ENCODE peak calls at places on chromosomes 16 and 17, in five cellular contexts. P is stimulated activated CD4-positive, alpha-beta T cell treated with anti-CD3 and anti-CD28 coated beads, Interleukin-2, amount 100 ng/mL, for 24 hours; J is RWPE2; D is SW 1271; W is iPS-NIHi11. B is an unnamed sample.

GRCh38 chr17:41518789-41519449 is at the start of gene KRT15:
- DNase-seq in D (peak; percentile 6), P (no peak), W (no peak), J (no peak), B (no peak)

GRCh38 chr17:4565209-4566141 is 5.1 kb upstream of the GGT6 start:
- DNase-seq in D (peak; percentile 81), W (peak; percentile 80), P (peak; percentile 57), J (peak; percentile 69), B (peak; percentile 85)

GRCh38 chr17:38748329-38749221 is at the start of gene PCGF2:
- DNase-seq in D (peak; percentile 84), W (peak; percentile 67), J (peak; percentile 94), P (no peak), B (peak; percentile 98)

GRCh38 chr17:70137451-70138230 is 31.7 kb upstream of the KCNJ2 start:
- DNase-seq in P (peak; percentile 19), J (no peak), W (no peak), D (no peak), B (peak; percentile 61)

GRCh38 chr17:42112552-42113176 is at the start of gene DHX58:
- DNase-seq in P (peak; percentile 78), J (no peak), W (peak; percentile 26), D (peak; percentile 88), B (no peak)

GRCh38 chr16:2820836-2821482 is 3.9 kb downstream of the PRSS21 start:
- DNase-seq in J (no peak), P (no peak), W (no peak), D (no peak), B (no peak)

GRCh38 chr16:57335361-57335760 is 23.2 kb upstream of the CCL22 start:
- DNase-seq in J (no peak), P (no peak), D (no peak), W (no peak), B (peak; percentile 12)

GRCh38 chr17:8857919-8858318 is 9.6 kb downstream of the PIK3R6 start:
- DNase-seq in P (no peak), J (no peak), W (no peak), D (peak; percentile 9), B (peak; percentile 68)

GRCh38 chr17:38415250-38416194 is 12.7 kb upstream of the ARHGAP23 start:
- DNase-seq in D (no peak), J (no peak), P (no peak), W (peak; percentile 66), B (peak; percentile 92)

GRCh38 chr16:70735141-70735979 is 49.5 kb upstream of the MTSS2 start:
- DNase-seq in P (no peak), J (no peak), W (no peak), D (no peak), B (no peak)

GRCh38 chr17:49515196-49515770 is 20.2 kb downstream of the NGFR start:
- DNase-seq in W (peak; percentile 89), P (no peak), D (peak; percentile 48), J (no peak), B (peak; percentile 99)

GRCh38 chr17:49834118-49834743 is 13.6 kb downstream of the TAC4 start:
- DNase-seq in P (no peak), D (no peak), W (no peak), J (no peak), B (no peak)

GRCh38 chr17:1037238-1037879 is 40.4 kb downstream of the TIMM22 start:
- DNase-seq in P (no peak), D (no peak), J (no peak), W (no peak), B (no peak)

GRCh38 chr16:57196276-57196675 is 10.1 kb downstream of the RSPRY1 start:
- DNase-seq in D (no peak), P (no peak), J (no peak), W (no peak), B (no peak)

GRCh38 chr17:60524463-60525346 is 1.3 kb downstream of the APPBP2 start:
- DNase-seq in J (no peak), W (no peak), D (peak; percentile 13), P (no peak), B (no peak)

GRCh38 chr17:38510424-38511125 is 82.3 kb downstream of the ARHGAP23 start:
- DNase-seq in D (no peak), J (no peak), W (peak; percentile 88), P (no peak), B (peak; percentile 87)

GRCh38 chr16:85422374-85423185 is 190.5 kb upstream of the GSE1 start:
- DNase-seq in D (no peak), J (peak; percentile 62), W (no peak), P (no peak), B (no peak)

GRCh38 chr16:22232277-22233049 is 26.4 kb downstream of the EEF2K start:
- DNase-seq in W (peak; percentile 44), D (no peak), J (no peak), P (peak; percentile 30), B (peak; percentile 69)

GRCh38 chr17:80649200-80649644 is 104.6 kb downstream of the RPTOR start:
- DNase-seq in D (no peak), P (no peak), W (no peak), J (no peak), B (no peak)

GRCh38 chr17:10125761-10126553 is 72.4 kb downstream of the GAS7 start:
- DNase-seq in P (no peak), J (no peak), W (peak; percentile 44), D (no peak), B (peak; percentile 75)

GRCh38 chr16:85735225-85735722 is 15.6 kb downstream of the C16orf74 start:
- DNase-seq in D (no peak), J (peak; percentile 37), W (no peak), P (peak; percentile 28), B (no peak)

GRCh38 chr17:66387391-66387981 is 85.1 kb downstream of the PRKCA start:
- DNase-seq in J (no peak), W (no peak), P (no peak), D (no peak), B (peak; percentile 43)

GRCh38 chr17:79670537-79671386 is 59.9 kb upstream of the RBFOX3 start:
- DNase-seq in J (peak; percentile 51), W (no peak), P (no peak), D (no peak), B (peak; percentile 59)

GRCh38 chr17:78823282-78824046 is 17.1 kb downstream of the USP36 start:
- DNase-seq in P (no peak), W (no peak), J (no peak), D (no peak), B (no peak)

GRCh38 chr16:72848045-72848410 is 199.9 kb downstream of the ZFHX3 start:
- DNase-seq in D (no peak), P (no peak), J (no peak), W (no peak), B (no peak)

GRCh38 chr17:16378631-16379282 is 2.1 kb upstream of the UBB start:
- DNase-seq in D (no peak), W (no peak), P (no peak), J (peak; percentile 81), B (peak; percentile 76)

GRCh38 chr17:32496348-32497078 is 9.7 kb downstream of the CDK5R1 start:
- DNase-seq in D (no peak), J (no peak), P (no peak), W (no peak), B (no peak)

GRCh38 chr17:42484304-42484703 is 25.6 kb downstream of the ATP6V0A1 start:
- DNase-seq in D (no peak), J (no peak), P (peak; percentile 73), W (no peak), B (no peak)

GRCh38 chr17:75707096-75707720 is 14.1 kb upstream of the ITGB4 start:
- DNase-seq in D (peak; percentile 89), J (peak; percentile 90), P (no peak), W (peak; percentile 64), B (no peak)

GRCh38 chr16:69448470-69449193 is 24.2 kb downstream of the CYB5B start:
- DNase-seq in J (no peak), D (no peak), P (no peak), W (no peak), B (no peak)

GRCh38 chr17:42132941-42133340 is 10.3 kb downstream of the HSPB9 start:
- DNase-seq in P (no peak), W (peak; percentile 49), D (no peak), J (no peak), B (no peak)

B was measured in islet precursor cell.